ENCODE peak calls at places on chromosomes 6 and 20, in six cellular contexts. I is CD4-positive, CD25-positive, alpha-beta regulatory T cell; S is neural progenitor cell; D is uterus; R is adrenal gland; Q is H9. C is an unnamed sample. For H3K4me1, the result is how much of the 10 kb centered on the place peaks cover.

GRCh38 chr6:106745396-106745795 is 116.0 kb downstream of the QRSL1 start:
- DNase-seq in I (no peak), S (no peak), D (no peak), R (no peak), Q (no peak), C (no peak)

GRCh38 chr20:32031007-32031958 is 20.8 kb upstream of the HCK start:
- DNase-seq in I (peak), S (peak), D (peak), R (peak), Q (peak), C (peak)

GRCh38 chr20:46164166-46164565 is 46.1 kb downstream of the CD40 start:
- DNase-seq in I (no peak), S (peak), D (no peak), R (no peak), Q (no peak), C (no peak)

GRCh38 chr6:75503291-75503690 is 9.7 kb upstream of the FILIP1 start:
- DNase-seq in I (no peak), S (no peak), D (no peak), R (no peak), Q (no peak), C (peak)

GRCh38 chr6:147507162-147508072 is 1.1 kb upstream of the SAMD5 start:
- DNase-seq in I (no peak), S (peak), D (peak), R (no peak), Q (peak), C (no peak)

GRCh38 chr6:8446391-8446790 is 11.0 kb upstream of the SLC35B3 start:
- DNase-seq in I (no peak), S (no peak), D (no peak), R (no peak), Q (no peak), C (no peak)

GRCh38 chr6:34237316-34237721 is 646 bp downstream of the HMGA1 start:
- DNase-seq in I (peak), S (peak), D (peak), R (no peak), Q (no peak), C (no peak)

GRCh38 chr20:58389324-58389967 is 417 bp downstream of the VAPB start:
- DNase-seq in I (no peak), S (peak), D (no peak), R (peak), Q (no peak), C (no peak)

GRCh38 chr6:36915599-36915998 is 29.8 kb downstream of the C6orf89 start:
- DNase-seq in I (no peak), S (no peak), D (no peak), R (no peak), Q (no peak), C (no peak)

GRCh38 chr6:32192608-32193039 is at the start of gene GPSM3:
- DNase-seq in I (peak), S (no peak), D (no peak), R (peak), Q (peak), C (no peak)

GRCh38 chr20:64277571-64278318 is 22.2 kb downstream of the PCMTD2 start:
- DNase-seq in I (no peak), S (no peak), D (no peak), R (no peak), Q (no peak), C (no peak)

GRCh38 chr6:128605961-128606360 is 85.6 kb upstream of the PTPRK start:
- DNase-seq in I (no peak), S (no peak), D (no peak), R (no peak), Q (no peak), C (peak)

GRCh38 chr20:839626-840025 is 6.1 kb downstream of the FAM110A start:
- DNase-seq in I (no peak), S (no peak), D (no peak), R (no peak), Q (no peak), C (no peak)
- H3K4me1 ChIP-seq in I (half or more), S (under half), D (under half), R (half or more), Q (under half), C (under half)

GRCh38 chr6:159062965-159063364 is 18.2 kb upstream of the TAGAP start:
- DNase-seq in I (no peak), S (no peak), D (no peak), R (no peak), Q (no peak), C (no peak)
- H3K4me1 ChIP-seq in I (under half), S (under half), D (under half), R (under half), Q (under half), C (under half)

GRCh38 chr20:61849376-61849775 is 216.3 kb downstream of the TAF4 start:
- DNase-seq in I (no peak), S (no peak), D (no peak), R (no peak), Q (no peak), C (no peak)
- H3K4me1 ChIP-seq in I (under half), S (under half), D (under half), R (under half), Q (under half), C (under half)

GRCh38 chr20:840858-841567 is 7.5 kb downstream of the FAM110A start:
- DNase-seq in I (peak), S (peak), D (no peak), R (no peak), Q (no peak), C (no peak)
- H3K4me1 ChIP-seq in I (half or more), S (under half), D (under half), R (under half), Q (under half), C (under half)

DNA sequence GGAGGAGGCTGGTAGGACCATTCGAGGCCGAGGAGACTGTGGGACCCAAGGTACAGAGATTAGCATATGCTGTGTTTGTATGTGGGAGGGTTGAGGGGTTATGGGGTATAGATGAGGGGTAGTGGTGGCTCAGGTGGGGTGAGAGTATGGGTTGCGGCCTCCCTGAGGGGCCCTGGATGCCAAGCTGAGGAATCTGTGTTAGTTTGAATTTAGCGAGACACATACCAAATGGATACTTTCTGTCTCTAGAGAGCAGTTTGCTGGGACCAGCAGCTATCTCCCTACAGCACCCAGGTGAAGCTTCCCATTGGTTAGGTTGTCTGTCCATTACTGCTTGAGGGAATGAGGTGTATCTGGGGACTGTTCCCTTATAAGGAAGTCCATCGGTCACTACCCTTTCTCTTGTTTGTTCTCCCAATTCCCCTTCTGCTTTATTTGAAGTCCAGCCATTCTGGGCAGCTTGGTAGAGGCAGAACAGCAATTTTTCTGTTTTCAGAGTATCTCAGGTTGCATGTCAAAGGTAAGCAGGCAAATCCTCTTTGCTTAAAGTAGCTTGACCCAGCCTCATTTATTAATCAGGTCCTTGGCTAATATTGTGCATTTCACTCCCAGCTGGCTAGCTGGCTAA is 15.2 kb downstream of the CHMP4B start:
- DNase-seq in I (no peak), S (no peak), D (no peak), R (no peak), Q (peak), C (no peak)
- H3K4me1 ChIP-seq in I (under half), S (under half), D (under half), R (half or more), Q (under half), C (under half)